ENCODE peak calls at places on chromosomes 1 and 21, in six cellular contexts. P is BE2C; X is upper lobe of right lung; W is right atrium auricular region; G is MG63; N is CD4-positive, alpha-beta memory T cell. C is an unnamed sample.
A peak's percentile ranks its signal among the peaks of the same experiment; 100 is the strongest.

GRCh38 chr1:116711061-116711582 is 43.1 kb upstream of the CD2 start:
- DNase-seq in P (peak; percentile 60), X (no peak), W (no peak), G (peak; percentile 26), N (no peak), C (no peak)

GRCh38 chr1:26318338-26319064 is 743 bp downstream of the CD52 start:
- DNase-seq in P (no peak), X (peak; percentile 75), W (peak; percentile 66), G (no peak), N (no peak), C (peak; percentile 50)

GRCh38 chr1:162663589-162664030 is 31.3 kb downstream of the DDR2 start:
- DNase-seq in P (peak; percentile 53), X (no peak), W (peak; percentile 63), G (peak; percentile 57), N (no peak), C (peak; percentile 29)

GRCh38 chr1:41416552-41417334 is 55.5 kb downstream of the FOXO6 start:
- DNase-seq in P (peak; percentile 66), X (peak; percentile 80), W (no peak), G (peak; percentile 81), N (peak; percentile 53), C (peak; percentile 28)

GRCh38 chr1:26020390-26020789 is 1.2 kb upstream of the EXTL1 start:
- DNase-seq in P (no peak), X (no peak), W (no peak), G (no peak), N (no peak), C (no peak)

GRCh38 chr1:162633327-162633762 is 1.1 kb downstream of the DDR2 start:
- DNase-seq in P (peak; percentile 46), X (no peak), W (no peak), G (peak; percentile 38), N (no peak), C (peak; percentile 63)

GRCh38 chr1:168223261-168223660 is 2.5 kb upstream of the SFT2D2 start:
- DNase-seq in P (no peak), X (no peak), W (no peak), G (no peak), N (no peak), C (no peak)

GRCh38 chr1:118487091-118487490 is 302.1 kb upstream of the SPAG17 start:
- DNase-seq in P (no peak), X (no peak), W (no peak), G (no peak), N (no peak), C (no peak)

GRCh38 chr1:151739590-151740355 is 18.5 kb downstream of the RIIAD1 start:
- DNase-seq in P (no peak), X (no peak), W (no peak), G (no peak), N (no peak), C (no peak)

GRCh38 chr1:174165471-174166137 is 6.3 kb downstream of the RABGAP1L start:
- DNase-seq in P (no peak), X (no peak), W (no peak), G (peak; percentile 36), N (no peak), C (peak; percentile 50)

GRCh38 chr1:171988243-171988642 is 146.9 kb downstream of the DNM3 start:
- DNase-seq in P (no peak), X (no peak), W (no peak), G (no peak), N (no peak), C (no peak)

GRCh38 chr1:221159608-221160007 is 280.4 kb downstream of the HLX start:
- DNase-seq in P (no peak), X (no peak), W (no peak), G (no peak), N (no peak), C (no peak)

GRCh38 chr1:214967865-214968575 is 114.5 kb upstream of the KCNK2 start:
- DNase-seq in P (no peak), X (no peak), W (no peak), G (no peak), N (no peak), C (no peak)

GRCh38 chr1:193971595-193971994 is 785.2 kb upstream of the B3GALT2 start:
- DNase-seq in P (no peak), X (no peak), W (no peak), G (no peak), N (no peak), C (no peak)

GRCh38 chr1:160797861-160798273 is 1.9 kb downstream of the LY9 start:
- DNase-seq in P (no peak), X (no peak), W (no peak), G (no peak), N (peak; percentile 78), C (no peak)

GRCh38 chr1:206690516-206690915 is 5.8 kb downstream of the MAPKAPK2 start:
- DNase-seq in P (no peak), X (no peak), W (no peak), G (peak; percentile 68), N (no peak), C (no peak)

GRCh38 chr1:9111957-9112356 is 16.9 kb downstream of the GPR157 start:
- DNase-seq in P (no peak), X (no peak), W (no peak), G (no peak), N (no peak), C (no peak)

GRCh38 chr1:244272471-244273261 is 179.0 kb downstream of the ADSS2 start:
- DNase-seq in P (peak; percentile 65), X (peak; percentile 63), W (peak; percentile 78), G (peak; percentile 71), N (peak; percentile 74), C (peak; percentile 32)

GRCh38 chr1:175218786-175219447 is 26.3 kb upstream of the KIAA0040 start:
- DNase-seq in P (no peak), X (no peak), W (no peak), G (no peak), N (no peak), C (no peak)

GRCh38 chr1:206850401-206850800 is 15.0 kb upstream of the IL20 start:
- DNase-seq in P (no peak), X (no peak), W (no peak), G (no peak), N (no peak), C (no peak)

GRCh38 chr1:203696673-203697072 is 68.3 kb upstream of the LAX1 start:
- DNase-seq in P (no peak), X (no peak), W (no peak), G (no peak), N (no peak), C (no peak)

GRCh38 chr1:39882152-39882551 is 1.2 kb downstream of the TRIT1 start:
- DNase-seq in P (no peak), X (no peak), W (no peak), G (no peak), N (no peak), C (no peak)

GRCh38 chr1:95249929-95250328 is 15.9 kb downstream of the RWDD3 start:
- DNase-seq in P (no peak), X (no peak), W (no peak), G (no peak), N (no peak), C (no peak)

DNA sequence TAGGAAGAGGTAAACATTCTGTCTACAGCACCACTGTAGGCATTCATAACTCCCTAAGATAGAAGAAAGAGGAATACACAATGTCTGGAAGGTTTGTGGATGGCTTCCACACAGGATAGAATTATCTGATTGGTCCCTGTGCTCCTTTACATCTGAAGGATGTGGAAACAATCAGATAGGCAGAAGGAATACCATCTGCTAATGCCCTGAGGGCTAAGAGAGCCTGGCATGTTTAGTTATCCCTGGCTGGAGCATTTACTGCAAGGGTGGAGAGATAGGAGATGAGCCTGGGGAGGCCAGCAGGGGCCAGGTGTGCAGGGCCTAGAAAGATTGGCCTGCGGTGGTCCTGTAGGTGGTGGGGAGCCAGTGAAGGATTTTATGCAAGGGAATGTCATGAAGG is 8.6 kb upstream of the ACBD3 start:
- DNase-seq in P (no peak), X (no peak), W (no peak), G (no peak), N (no peak), C (no peak)
- H3K4me3 ChIP-seq in P (no peak overlapping the region), X (no peak overlapping the region), W (no peak overlapping the region), G (no peak overlapping the region), N (no peak overlapping the region), C (no peak overlapping the region)

DNA sequence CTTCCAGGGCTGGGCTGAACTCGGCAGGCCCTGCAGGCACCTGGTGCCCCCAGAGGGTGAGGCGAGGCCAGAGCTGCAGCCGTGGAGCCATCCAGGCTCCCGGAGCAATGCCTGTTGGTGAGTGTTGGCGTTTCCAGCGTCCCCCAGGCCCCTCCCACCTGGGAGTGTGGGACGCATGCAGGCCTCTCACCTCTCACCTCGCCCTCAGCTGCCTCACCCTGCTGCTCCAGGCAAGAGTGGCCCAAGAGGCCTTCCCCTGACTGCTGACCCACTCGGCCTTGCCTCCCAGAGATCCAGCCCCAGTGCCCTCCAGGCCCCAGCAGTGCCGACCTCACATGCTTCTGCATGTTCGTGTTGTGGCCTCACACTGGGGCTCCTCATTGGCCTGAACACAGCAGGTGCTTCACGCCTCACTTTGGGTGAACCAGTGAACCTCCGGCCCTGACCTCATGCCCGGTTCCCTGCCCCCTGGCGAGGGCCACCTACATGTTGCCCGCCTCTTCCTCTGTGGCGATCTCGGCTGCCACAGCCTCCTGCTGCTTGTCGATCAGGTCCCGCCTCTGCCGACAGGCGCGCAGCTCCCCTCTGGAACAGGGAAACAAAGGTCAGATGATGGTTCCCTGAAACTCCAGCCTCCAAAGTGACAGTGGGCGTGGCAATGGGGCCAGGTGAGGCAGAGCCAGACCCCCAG is 17.0 kb downstream of the CFAP74 start:
- DNase-seq in P (no peak), X (no peak), W (no peak), G (no peak), N (no peak), C (no peak)
- H3K27me3 ChIP-seq in P (peaks cover 32% of the 10 kb centered on the region), X (no peaks in the 10 kb centered on the region), W (no peaks in the 10 kb centered on the region), G (no peaks in the 10 kb centered on the region), N (no peaks in the 10 kb centered on the region), C (no peaks in the 10 kb centered on the region)

DNA sequence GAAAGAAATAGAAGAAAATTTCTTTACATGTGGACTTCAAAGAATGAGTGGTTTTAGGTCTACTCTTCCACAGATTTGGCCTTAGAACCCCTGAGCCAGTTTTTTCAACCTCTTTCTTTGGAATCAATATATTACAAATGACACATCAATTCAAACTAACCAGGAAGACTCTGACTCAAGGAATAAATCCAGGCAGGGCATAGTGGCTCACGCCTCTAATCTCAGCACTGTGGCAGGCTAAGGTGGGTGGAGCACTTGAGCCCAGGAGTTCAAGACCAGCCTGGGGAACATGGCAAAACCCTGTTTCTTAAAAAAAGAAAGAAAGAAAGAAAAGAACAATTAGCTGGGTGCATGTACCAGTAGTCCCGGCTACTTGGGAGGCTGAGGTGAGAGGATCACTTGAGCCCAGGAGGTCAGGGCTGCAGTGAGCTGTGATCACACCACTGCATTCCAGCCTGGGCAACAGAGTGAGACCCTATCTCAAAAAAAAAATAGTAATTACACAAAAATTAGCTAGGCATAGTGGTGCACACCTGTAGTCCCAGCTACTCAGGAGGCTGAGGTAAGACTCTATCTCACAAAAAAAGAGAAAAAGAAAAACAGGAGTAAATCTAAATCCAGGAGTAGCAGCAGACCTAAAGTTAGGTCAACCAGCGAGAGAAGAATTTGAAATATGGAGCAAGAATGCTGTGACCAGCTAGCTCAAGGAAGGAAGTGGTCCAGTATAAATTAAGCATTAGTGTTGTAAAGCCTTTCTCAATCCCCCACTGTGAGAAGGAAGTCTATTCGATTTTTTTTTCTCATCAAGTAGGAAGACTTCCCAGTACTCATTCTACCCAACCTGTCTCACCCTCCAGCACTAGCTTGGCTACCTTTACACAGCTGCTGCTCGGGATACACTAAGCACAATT is 1.9 kb downstream of the SORT1 start:
- DNase-seq in P (no peak), X (no peak), W (no peak), G (no peak), N (no peak), C (no peak)
- H3K4me3 ChIP-seq in P (no peak overlapping the region), X (peak overlapping the region; percentile 68), W (peak overlapping the region; percentile 56), G (no peak overlapping the region), N (no peak overlapping the region), C (no peak overlapping the region)

DNA sequence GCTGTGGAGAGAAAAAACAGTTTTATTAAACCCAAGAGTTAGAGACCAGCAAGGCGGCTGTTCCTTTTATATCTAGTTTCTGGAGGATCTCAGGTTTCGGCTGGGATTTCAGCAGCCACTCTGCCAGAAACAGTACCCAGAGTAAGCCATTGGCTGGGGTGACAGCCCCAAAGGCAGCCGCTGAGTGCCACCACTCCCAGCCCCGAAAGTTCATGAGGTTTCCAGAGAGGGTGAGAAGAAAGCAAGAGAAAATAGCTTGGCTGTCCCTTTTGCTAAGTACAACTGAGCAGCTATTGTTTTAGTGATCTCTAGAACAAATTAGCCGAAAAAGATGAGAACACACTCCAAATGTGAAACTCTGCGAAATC is 1.2 kb downstream of the SH3BGR start:
- DNase-seq in P (no peak), X (no peak), W (no peak), G (no peak), N (no peak), C (no peak)
- H3K27me3 ChIP-seq in P (peaks cover 10% of the 10 kb centered on the region), X (no peaks in the 10 kb centered on the region), W (no peaks in the 10 kb centered on the region), G (no peaks in the 10 kb centered on the region), N (peaks cover 3% of the 10 kb centered on the region), C (no peaks in the 10 kb centered on the region)